ENCODE peak calls at places on chromosomes 11 and 22, in four cellular contexts. One of them, this sample, is unnamed.

GRCh38 chr22:49019737-49020136 is 807.9 kb downstream of the BRD1 start:
- DNase-seq in endothelial cell of umbilical vein: no peak
- DNase-seq in GM23248: no peak
- DNase-seq in H1: no peak
- DNase-seq in this sample: no peak

GRCh38 chr11:118398797-118399564 is 2.4 kb upstream of the ATP5MG start:
- DNase-seq in endothelial cell of umbilical vein: no peak
- DNase-seq in GM23248: peak; percentile 24
- DNase-seq in H1: no peak
- DNase-seq in this sample: no peak

GRCh38 chr22:48346911-48347310 is 1480.8 kb downstream of the BRD1 start:
- DNase-seq in endothelial cell of umbilical vein: no peak
- DNase-seq in GM23248: no peak
- DNase-seq in H1: no peak
- DNase-seq in this sample: no peak

GRCh38 chr11:12411806-12412727 is 34.7 kb downstream of the PARVA start:
- DNase-seq in endothelial cell of umbilical vein: peak; percentile 82
- DNase-seq in GM23248: peak; percentile 94
- DNase-seq in H1: peak; percentile 68
- DNase-seq in this sample: no peak

GRCh38 chr22:40056163-40056958 is 61.6 kb downstream of the FAM83F start:
- DNase-seq in endothelial cell of umbilical vein: no peak
- DNase-seq in GM23248: no peak
- DNase-seq in H1: no peak
- DNase-seq in this sample: no peak

GRCh38 chr22:23180893-23181762 is 819 bp downstream of the BCR start:
- DNase-seq in endothelial cell of umbilical vein: peak; percentile 28
- DNase-seq in GM23248: peak; percentile 43
- DNase-seq in H1: no peak
- DNase-seq in this sample: no peak

GRCh38 chr11:116928102-116928777 is 90.8 kb upstream of the APOA1 start:
- DNase-seq in endothelial cell of umbilical vein: no peak
- DNase-seq in GM23248: no peak
- DNase-seq in H1: no peak
- DNase-seq in this sample: no peak

GRCh38 chr22:26901228-26901816 is 243.9 kb downstream of the MIAT start:
- DNase-seq in endothelial cell of umbilical vein: no peak
- DNase-seq in GM23248: no peak
- DNase-seq in H1: no peak
- DNase-seq in this sample: no peak

GRCh38 chr11:20031155-20032001 is 128.9 kb downstream of the DBX1 start:
- DNase-seq in endothelial cell of umbilical vein: peak; percentile 42
- DNase-seq in GM23248: peak; percentile 87
- DNase-seq in H1: no peak
- DNase-seq in this sample: no peak

GRCh38 chr22:31185056-31185455 is 25.1 kb downstream of the RNF185 start:
- DNase-seq in endothelial cell of umbilical vein: no peak
- DNase-seq in GM23248: peak; percentile 70
- DNase-seq in H1: no peak
- DNase-seq in this sample: no peak

GRCh38 chr11:86617502-86617901 is 54.9 kb downstream of the ME3 start:
- DNase-seq in endothelial cell of umbilical vein: no peak
- DNase-seq in GM23248: no peak
- DNase-seq in H1: no peak
- DNase-seq in this sample: no peak

GRCh38 chr22:49673048-49673447 is 154.6 kb downstream of the BRD1 start:
- DNase-seq in endothelial cell of umbilical vein: no peak
- DNase-seq in GM23248: no peak
- DNase-seq in H1: no peak
- DNase-seq in this sample: no peak

GRCh38 chr11:11463397-11463796 is 110.3 kb upstream of the CSNK2A3 start:
- DNase-seq in endothelial cell of umbilical vein: no peak
- DNase-seq in GM23248: peak; percentile 32
- DNase-seq in H1: no peak
- DNase-seq in this sample: no peak

GRCh38 chr11:86041975-86042378 is 26.9 kb downstream of the PICALM start:
- DNase-seq in endothelial cell of umbilical vein: peak; percentile 95
- DNase-seq in GM23248: peak; percentile 89
- DNase-seq in H1: peak; percentile 44
- DNase-seq in this sample: peak; percentile 92

GRCh38 chr11:72631806-72632731 is 42.2 kb downstream of the PDE2A start:
- DNase-seq in endothelial cell of umbilical vein: peak; percentile 86
- DNase-seq in GM23248: no peak
- DNase-seq in H1: no peak
- DNase-seq in this sample: no peak

GRCh38 chr11:2212411-2213251 is 41.0 kb upstream of the TH start:
- DNase-seq in endothelial cell of umbilical vein: no peak
- DNase-seq in GM23248: no peak
- DNase-seq in H1: no peak
- DNase-seq in this sample: no peak

GRCh38 chr22:37431366-37431765 is 4.1 kb upstream of the ELFN2 start:
- DNase-seq in endothelial cell of umbilical vein: peak; percentile 20
- DNase-seq in GM23248: peak; percentile 17
- DNase-seq in H1: no peak
- DNase-seq in this sample: no peak

GRCh38 chr11:34565417-34566208 is 52.0 kb upstream of the ELF5 start:
- DNase-seq in endothelial cell of umbilical vein: peak; percentile 1
- DNase-seq in GM23248: no peak
- DNase-seq in H1: peak; percentile 17
- DNase-seq in this sample: no peak

GRCh38 chr11:78209478-78209877 is 20.8 kb downstream of the USP35 start:
- DNase-seq in endothelial cell of umbilical vein: no peak
- DNase-seq in GM23248: no peak
- DNase-seq in H1: no peak
- DNase-seq in this sample: no peak

GRCh38 chr11:72333657-72334056 is 89.7 kb upstream of the PHOX2A start:
- DNase-seq in endothelial cell of umbilical vein: no peak
- DNase-seq in GM23248: no peak
- DNase-seq in H1: peak; percentile 59
- DNase-seq in this sample: no peak

GRCh38 chr11:108364159-108364558 is 103.2 kb downstream of the C11orf65 start:
- DNase-seq in endothelial cell of umbilical vein: no peak
- DNase-seq in GM23248: peak; percentile 34
- DNase-seq in H1: no peak
- DNase-seq in this sample: no peak

GRCh38 chr22:44182591-44183588 is 2.2 kb downstream of the PARVG start:
- DNase-seq in endothelial cell of umbilical vein: no peak
- DNase-seq in GM23248: no peak
- DNase-seq in H1: no peak
- DNase-seq in this sample: no peak

GRCh38 chr22:44180706-44181032 is at the start of gene PARVG:
- DNase-seq in endothelial cell of umbilical vein: no peak
- DNase-seq in GM23248: no peak
- DNase-seq in H1: no peak
- DNase-seq in this sample: no peak

GRCh38 chr22:44179989-44180705 is 578 bp upstream of the PARVG start:
- DNase-seq in endothelial cell of umbilical vein: no peak
- DNase-seq in GM23248: no peak
- DNase-seq in H1: no peak
- DNase-seq in this sample: no peak

GRCh38 chr22:44181033-44181911 is 547 bp downstream of the PARVG start:
- DNase-seq in endothelial cell of umbilical vein: no peak
- DNase-seq in GM23248: no peak
- DNase-seq in H1: no peak
- DNase-seq in this sample: no peak

DNA sequence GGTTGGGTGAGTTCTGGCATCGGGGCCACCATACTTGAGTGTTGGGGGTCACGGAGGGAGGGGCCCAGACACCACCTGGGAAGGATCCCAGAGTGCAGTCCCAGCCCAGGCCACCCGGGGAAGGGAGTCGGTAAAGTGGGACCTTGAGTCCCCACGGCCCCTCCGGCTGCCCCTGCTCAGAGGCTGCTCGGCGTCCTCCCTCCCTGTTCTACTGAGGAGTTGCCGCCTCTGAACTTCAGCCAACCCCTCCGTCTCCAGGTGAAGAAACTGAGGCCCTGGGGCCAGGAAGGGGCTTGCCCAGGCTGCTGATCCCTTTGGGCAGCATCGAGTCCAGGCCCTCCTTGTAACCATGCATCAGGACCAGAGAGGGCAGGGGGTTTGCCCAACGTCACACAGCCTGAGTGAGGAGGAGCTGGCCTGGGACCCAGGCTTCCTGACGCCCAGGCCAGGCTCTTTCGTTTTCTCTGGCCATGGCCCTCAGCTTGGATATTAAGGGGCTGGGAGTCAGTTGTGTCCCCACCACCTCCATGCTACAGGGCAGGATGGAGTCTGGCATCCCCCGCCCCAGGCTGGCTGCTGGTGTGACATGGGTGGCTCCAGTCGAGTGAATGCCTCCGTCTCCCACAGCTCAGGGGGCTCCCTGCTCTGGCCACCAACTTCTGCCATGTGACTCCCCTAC is 1.3 kb downstream of the PARVG start:
- DNase-seq in endothelial cell of umbilical vein: no peak
- DNase-seq in GM23248: no peak
- DNase-seq in H1: no peak
- DNase-seq in this sample: no peak
- H3K9ac ChIP-seq in endothelial cell of umbilical vein: no peak overlapping the region
- H3K9ac ChIP-seq in GM23248: no peak overlapping the region
- H3K9ac ChIP-seq in H1: no peak overlapping the region
- H3K9ac ChIP-seq in this sample: peak overlapping the region; percentile 53

GRCh38 chr11:61923166-61924015 is 6.0 kb upstream of the RAB3IL1 start:
- DNase-seq in endothelial cell of umbilical vein: no peak
- DNase-seq in GM23248: peak; percentile 72
- DNase-seq in H1: no peak
- DNase-seq in this sample: no peak
- H3K9ac ChIP-seq in endothelial cell of umbilical vein: no peak overlapping the region
- H3K9ac ChIP-seq in GM23248: peak overlapping the region; percentile 53
- H3K9ac ChIP-seq in H1: no peak overlapping the region
- H3K9ac ChIP-seq in this sample: peak overlapping the region; percentile 51

GRCh38 chr22:42960146-42960509 is 54.8 kb downstream of the PACSIN2 start:
- DNase-seq in endothelial cell of umbilical vein: no peak
- DNase-seq in GM23248: no peak
- DNase-seq in H1: no peak
- DNase-seq in this sample: no peak
- H3K9ac ChIP-seq in endothelial cell of umbilical vein: peak overlapping the region; percentile 78
- H3K9ac ChIP-seq in GM23248: no peak overlapping the region
- H3K9ac ChIP-seq in H1: no peak overlapping the region
- H3K9ac ChIP-seq in this sample: peak overlapping the region; percentile 66

GRCh38 chr22:45006873-45007246 is 2.9 kb downstream of the PHF21B start:
- DNase-seq in endothelial cell of umbilical vein: no peak
- DNase-seq in GM23248: no peak
- DNase-seq in H1: no peak
- DNase-seq in this sample: no peak

GRCh38 chr22:45008853-45009751 is 703 bp downstream of the PHF21B start:
- DNase-seq in endothelial cell of umbilical vein: no peak
- DNase-seq in GM23248: peak; percentile 32
- DNase-seq in H1: no peak
- DNase-seq in this sample: no peak

GRCh38 chr22:45009881-45010531 is at the start of gene PHF21B:
- DNase-seq in endothelial cell of umbilical vein: peak; percentile 4
- DNase-seq in GM23248: peak; percentile 38
- DNase-seq in H1: no peak
- DNase-seq in this sample: no peak

GRCh38 chr22:45007247-45007945 is 2.4 kb downstream of the PHF21B start:
- DNase-seq in endothelial cell of umbilical vein: no peak
- DNase-seq in GM23248: peak; percentile 43
- DNase-seq in H1: no peak
- DNase-seq in this sample: no peak

GRCh38 chr22:45007946-45008852 is 1.6 kb downstream of the PHF21B start:
- DNase-seq in endothelial cell of umbilical vein: peak; percentile 10
- DNase-seq in GM23248: peak; percentile 18
- DNase-seq in H1: no peak
- DNase-seq in this sample: no peak
- H3K9ac ChIP-seq in endothelial cell of umbilical vein: no peak overlapping the region
- H3K9ac ChIP-seq in GM23248: no peak overlapping the region
- H3K9ac ChIP-seq in H1: peak overlapping the region; percentile 74
- H3K9ac ChIP-seq in this sample: no peak overlapping the region

GRCh38 chr22:18731075-18731666 is 119.5 kb upstream of the RIMBP3 start:
- DNase-seq in endothelial cell of umbilical vein: no peak
- DNase-seq in GM23248: no peak
- DNase-seq in H1: no peak
- DNase-seq in this sample: no peak
- H3K9ac ChIP-seq in endothelial cell of umbilical vein: no peak overlapping the region
- H3K9ac ChIP-seq in GM23248: no peak overlapping the region
- H3K9ac ChIP-seq in H1: no peak overlapping the region
- H3K9ac ChIP-seq in this sample: no peak overlapping the region

DNA sequence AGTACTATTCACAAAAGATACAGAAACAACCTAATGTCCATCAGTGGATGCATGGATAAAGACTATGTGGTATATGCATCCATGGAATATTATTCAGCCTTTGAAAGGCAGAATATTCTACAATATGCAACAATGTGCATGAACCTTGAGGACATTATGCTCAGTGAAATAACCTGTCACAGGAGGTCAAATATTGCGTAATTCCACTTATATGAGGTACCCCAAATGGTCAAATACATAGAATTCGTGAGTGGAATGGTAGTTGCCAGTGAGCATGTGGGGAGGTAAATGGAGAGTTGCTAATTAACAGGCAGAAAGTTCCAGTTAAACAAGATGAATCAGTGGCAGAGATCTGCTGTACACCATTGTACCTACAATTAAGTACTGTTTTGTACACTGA is 3.6 kb upstream of the SLC5A4 start:
- DNase-seq in endothelial cell of umbilical vein: no peak
- DNase-seq in GM23248: no peak
- DNase-seq in H1: no peak
- DNase-seq in this sample: no peak
- H3K9ac ChIP-seq in endothelial cell of umbilical vein: no peak overlapping the region
- H3K9ac ChIP-seq in GM23248: no peak overlapping the region
- H3K9ac ChIP-seq in H1: no peak overlapping the region
- H3K9ac ChIP-seq in this sample: no peak overlapping the region

GRCh38 chr11:105610796-105611361 is 1.0 kb downstream of the GRIA4 start:
- DNase-seq in endothelial cell of umbilical vein: peak; percentile 12
- DNase-seq in GM23248: no peak
- DNase-seq in H1: no peak
- DNase-seq in this sample: no peak

GRCh38 chr11:105612766-105613165 is 2.9 kb downstream of the GRIA4 start:
- DNase-seq in endothelial cell of umbilical vein: no peak
- DNase-seq in GM23248: no peak
- DNase-seq in H1: no peak
- DNase-seq in this sample: no peak

GRCh38 chr11:105611837-105612480 is 2.1 kb downstream of the GRIA4 start:
- DNase-seq in endothelial cell of umbilical vein: no peak
- DNase-seq in GM23248: no peak
- DNase-seq in H1: no peak
- DNase-seq in this sample: no peak

GRCh38 chr11:105609832-105610781 is at the start of gene GRIA4:
- DNase-seq in endothelial cell of umbilical vein: peak; percentile 29
- DNase-seq in GM23248: peak; percentile 65
- DNase-seq in H1: no peak
- DNase-seq in this sample: no peak

GRCh38 chr11:105611414-105611813 is 1.5 kb downstream of the GRIA4 start:
- DNase-seq in endothelial cell of umbilical vein: peak; percentile 5
- DNase-seq in GM23248: peak; percentile 3
- DNase-seq in H1: no peak
- DNase-seq in this sample: no peak
- H3K9ac ChIP-seq in endothelial cell of umbilical vein: no peak overlapping the region
- H3K9ac ChIP-seq in GM23248: no peak overlapping the region
- H3K9ac ChIP-seq in H1: peak overlapping the region; percentile 9
- H3K9ac ChIP-seq in this sample: peak overlapping the region; percentile 43

GRCh38 chr22:46121079-46121478 is 29.2 kb upstream of the PPARA start:
- DNase-seq in endothelial cell of umbilical vein: no peak
- DNase-seq in GM23248: no peak
- DNase-seq in H1: no peak
- DNase-seq in this sample: no peak
- H3K9ac ChIP-seq in endothelial cell of umbilical vein: no peak overlapping the region
- H3K9ac ChIP-seq in GM23248: no peak overlapping the region
- H3K9ac ChIP-seq in H1: no peak overlapping the region
- H3K9ac ChIP-seq in this sample: no peak overlapping the region

This sample was measured in SK-N-MC.